ENCODE peak calls at places on chromosome 5, in six cellular contexts. N is amygdala, A is AG04449, C is HuH-7.5, T is psoas muscle, F is NCI-H1417. O is an unnamed sample.

GRCh38 chr5:172403191-172403794 is 51.0 kb downstream of the SH3PXD2B start:
- DNase-seq in N (peak), A (no peak), C (no peak), T (peak), F (no peak), O (no peak)

GRCh38 chr5:135593886-135594285 is 15.1 kb upstream of the CXCL14 start:
- DNase-seq in N (no peak), A (no peak), C (no peak), T (no peak), F (no peak), O (no peak)

GRCh38 chr5:73454379-73455036 is 5.9 kb upstream of the FOXD1 start:
- DNase-seq in N (no peak), A (no peak), C (no peak), T (no peak), F (peak), O (no peak)

GRCh38 chr5:92912280-92912679 is 668.7 kb downstream of the NR2F1-AS1 start:
- DNase-seq in N (no peak), A (no peak), C (no peak), T (no peak), F (peak), O (no peak)

GRCh38 chr5:120609570-120609969 is 145.5 kb downstream of the PRR16 start:
- DNase-seq in N (no peak), A (no peak), C (no peak), T (no peak), F (no peak), O (no peak)

GRCh38 chr5:144187699-144188294 is 17.1 kb downstream of the KCTD16 start:
- DNase-seq in N (no peak), A (peak), C (peak), T (peak), F (peak), O (peak)

GRCh38 chr5:72171667-72172066 is 64.4 kb downstream of the MAP1B start:
- DNase-seq in N (no peak), A (no peak), C (no peak), T (no peak), F (no peak), O (no peak)

GRCh38 chr5:1788828-1789227 is 10.8 kb downstream of the MRPL36 start:
- DNase-seq in N (no peak), A (no peak), C (no peak), T (no peak), F (peak), O (no peak)

GRCh38 chr5:16597946-16598694 is 18.7 kb downstream of the RETREG1 start:
- DNase-seq in N (no peak), A (no peak), C (no peak), T (no peak), F (no peak), O (no peak)